ENCODE peak calls at places on chromosome 5, in ten cellular contexts. W is hepatic stellate cell; X is iPS-NIHi11; E is HCT116; Z is BE2C; J is erythroblast; A is T-helper 2 cell; Y is central memory CD4-positive, alpha-beta T cell; M is fibroblast of villous mesenchyme; Q is cardiac fibroblast. F is an unnamed sample.
A peak's percentile ranks its signal among the peaks of the same experiment; 100 is the strongest.

GRCh38 chr5:61334224-61335196 is 2.5 kb downstream of the ZSWIM6 start:
- DNase-seq in E (no peak), Y (no peak), X (no peak), M (peak; percentile 74), Q (peak; percentile 48), W (no peak), A (no peak), J (no peak), Z (no peak), F (no peak)

GRCh38 chr5:61450880-61451279 is 118.8 kb downstream of the ZSWIM6 start:
- DNase-seq in X (no peak), M (peak; percentile 58), Y (no peak), Z (peak; percentile 40), J (no peak), E (peak; percentile 51), A (no peak), Q (peak; percentile 53), W (no peak), F (no peak)

GRCh38 chr5:3346111-3346820 is 249.4 kb upstream of the IRX1 start:
- DNase-seq in E (no peak), W (no peak), Q (no peak), Y (no peak), X (no peak), M (no peak), Z (no peak), A (no peak), J (no peak), F (no peak)

GRCh38 chr5:50958852-50959457 is 292.5 kb downstream of the PARP8 start:
- DNase-seq in J (peak; percentile 39), Q (peak; percentile 61), Z (peak; percentile 57), X (peak; percentile 16), A (no peak), W (peak; percentile 21), Y (no peak), M (peak; percentile 37), E (peak; percentile 33), F (no peak)

GRCh38 chr5:119397518-119398380 is 41.9 kb downstream of the TNFAIP8 start:
- DNase-seq in Z (no peak), A (no peak), Y (no peak), W (no peak), M (peak; percentile 76), Q (peak; percentile 90), J (peak; percentile 34), X (no peak), E (no peak), F (no peak)

GRCh38 chr5:172110921-172111873 is 76.8 kb downstream of the STK10 start:
- DNase-seq in J (peak; percentile 86), Y (peak; percentile 69), Z (peak; percentile 50), M (peak; percentile 78), Q (peak; percentile 85), E (no peak), X (no peak), A (peak; percentile 52), W (peak; percentile 85), F (peak; percentile 68)

GRCh38 chr5:17224858-17225436 is 7.5 kb downstream of the BASP1 start:
- DNase-seq in J (no peak), Z (no peak), X (no peak), Y (no peak), M (peak; percentile 47), Q (peak; percentile 84), E (no peak), W (no peak), A (no peak), F (no peak)

GRCh38 chr5:149988126-149988525 is 12.3 kb downstream of the TIGD6 start:
- DNase-seq in Y (no peak), Q (no peak), J (no peak), A (no peak), M (no peak), X (no peak), Z (no peak), W (no peak), E (no peak), F (no peak)

GRCh38 chr5:163463063-163463435 is 2.6 kb downstream of the HMMR start:
- DNase-seq in J (no peak), A (no peak), W (no peak), Z (no peak), Y (no peak), M (peak; percentile 78), X (no peak), E (no peak), Q (peak; percentile 21), F (no peak)

GRCh38 chr5:162768962-162769464 is 668.4 kb upstream of the CCNG1 start:
- DNase-seq in W (no peak), Y (no peak), Z (no peak), J (no peak), E (no peak), Q (no peak), X (no peak), M (no peak), A (no peak), F (no peak)

GRCh38 chr5:134100283-134101011 is 14.0 kb upstream of the TCF7 start:
- DNase-seq in W (no peak), Q (peak; percentile 86), X (no peak), Z (peak; percentile 68), M (peak; percentile 53), J (no peak), E (no peak), A (peak; percentile 68), Y (peak; percentile 79), F (peak; percentile 69)

GRCh38 chr5:174462128-174462527 is 262.3 kb upstream of the MSX2 start:
- DNase-seq in Y (no peak), X (no peak), Q (no peak), J (no peak), W (no peak), A (no peak), M (no peak), Z (no peak), E (no peak), F (no peak)

GRCh38 chr5:75335952-75336624 is 932 bp upstream of the HMGCR start:
- DNase-seq in J (no peak), Y (peak; percentile 25), Q (peak; percentile 83), X (peak; percentile 32), W (peak; percentile 72), Z (peak; percentile 61), E (peak; percentile 73), M (peak; percentile 83), A (no peak), F (peak; percentile 1)

GRCh38 chr5:132260714-132261615 is 3.5 kb downstream of the PDLIM4 start:
- DNase-seq in Y (no peak), Q (peak; percentile 88), J (peak; percentile 42), M (peak; percentile 85), E (peak; percentile 72), Z (no peak), W (no peak), X (no peak), A (no peak), F (no peak)

GRCh38 chr5:111146053-111146452 is 53.9 kb downstream of the WDR36 start:
- DNase-seq in X (no peak), E (no peak), Z (no peak), A (no peak), W (no peak), Q (no peak), J (no peak), Y (no peak), M (no peak), F (no peak)

GRCh38 chr5:113683211-113683610 is 169.7 kb downstream of the YTHDC2 start:
- DNase-seq in E (no peak), X (no peak), W (no peak), Y (no peak), Z (no peak), A (no peak), M (no peak), J (no peak), Q (no peak), F (no peak)

GRCh38 chr5:6730407-6730806 is 17.2 kb downstream of the TENT4A start:
- DNase-seq in W (no peak), J (peak; percentile 71), E (no peak), Q (no peak), M (no peak), Z (no peak), Y (no peak), A (no peak), X (peak; percentile 27), F (no peak)

GRCh38 chr5:55577353-55578060 is 42.7 kb upstream of the PLPP1 start:
- DNase-seq in Y (no peak), Q (peak; percentile 51), E (no peak), M (peak; percentile 18), J (no peak), X (no peak), A (no peak), W (no peak), Z (no peak), F (no peak)

GRCh38 chr5:30928966-30929365 is 264.5 kb upstream of the CDH6 start:
- DNase-seq in M (no peak), X (no peak), J (no peak), W (no peak), Z (no peak), E (no peak), Q (no peak), Y (no peak), A (no peak), F (no peak)

GRCh38 chr5:137613554-137614265 is 114.6 kb upstream of the SPOCK1 start:
- DNase-seq in X (no peak), Q (peak; percentile 22), Z (no peak), W (no peak), J (no peak), E (no peak), Y (no peak), M (no peak), A (no peak), F (no peak)

GRCh38 chr5:14293279-14293678 is 150.1 kb downstream of the TRIO start:
- DNase-seq in Q (no peak), Y (no peak), W (no peak), E (no peak), X (no peak), A (no peak), Z (no peak), M (no peak), J (no peak), F (no peak)

GRCh38 chr5:162274684-162275083 is 207.1 kb downstream of the GABRG2 start:
- DNase-seq in X (peak; percentile 49), Z (no peak), E (no peak), J (no peak), W (no peak), M (no peak), Q (no peak), A (no peak), Y (no peak), F (no peak)